ENCODE peak calls at places on chromosomes 6 and 20, in six cellular contexts. Z, Y, J, D, V and E are unnamed samples.

GRCh38 chr6:105990151-105990550 is 96.0 kb upstream of the PRDM1 start:
- DNase-seq in Z (peak; percentile 69), Y (no peak), J (no peak), D (no peak), V (no peak), E (no peak)

GRCh38 chr20:62860924-62861691 is 514 bp downstream of the TCFL5 start:
- DNase-seq in Z (peak; percentile 38), Y (no peak), J (peak; percentile 14), D (peak; percentile 60), V (no peak), E (no peak)

GRCh38 chr20:48733296-48733790 is 94.5 kb downstream of the PREX1 start:
- DNase-seq in Z (no peak), Y (no peak), J (peak; percentile 66), D (no peak), V (no peak), E (no peak)

GRCh38 chr20:63378115-63378429 is 16.9 kb upstream of the CHRNA4 start:
- DNase-seq in Z (no peak), Y (no peak), J (no peak), D (no peak), V (no peak), E (no peak)

GRCh38 chr20:45436732-45437485 is 21.0 kb downstream of the PIGT start:
- DNase-seq in Z (peak; percentile 77), Y (peak; percentile 94), J (peak; percentile 86), D (peak; percentile 94), V (peak; percentile 73), E (peak; percentile 84)

GRCh38 chr20:32582659-32583580 is 2.2 kb downstream of the NOL4L start:
- DNase-seq in Z (no peak), Y (no peak), J (no peak), D (peak; percentile 64), V (no peak), E (no peak)

GRCh38 chr20:59422911-59423520 is 122.6 kb downstream of the EDN3 start:
- DNase-seq in Z (no peak), Y (no peak), J (no peak), D (no peak), V (no peak), E (no peak)

GRCh38 chr20:43667341-43668132 is 623 bp downstream of the MYBL2 start:
- DNase-seq in Z (no peak), Y (no peak), J (no peak), D (peak; percentile 34), V (no peak), E (no peak)

GRCh38 chr20:63718996-63719395 is 11.2 kb downstream of the ZGPAT start:
- DNase-seq in Z (no peak), Y (no peak), J (no peak), D (no peak), V (no peak), E (no peak)

GRCh38 chr6:142845143-142845571 is 99.8 kb downstream of the HIVEP2 start:
- DNase-seq in Z (peak; percentile 48), Y (no peak), J (no peak), D (no peak), V (no peak), E (no peak)

GRCh38 chr6:33742837-33743236 is 3.9 kb downstream of the IP6K3 start:
- DNase-seq in Z (no peak), Y (peak; percentile 40), J (no peak), D (no peak), V (no peak), E (no peak)

GRCh38 chr6:17501982-17502704 is 98.0 kb upstream of the FAM8A1 start:
- DNase-seq in Z (no peak), Y (no peak), J (no peak), D (no peak), V (no peak), E (no peak)

GRCh38 chr6:167761794-167762258 is 64.9 kb upstream of the AFDN start:
- DNase-seq in Z (no peak), Y (no peak), J (no peak), D (no peak), V (no peak), E (no peak)

GRCh38 chr6:27375613-27376079 is 12.9 kb upstream of the ZNF391 start:
- DNase-seq in Z (peak; percentile 9), Y (no peak), J (peak; percentile 20), D (no peak), V (no peak), E (peak; percentile 8)

GRCh38 chr6:98324406-98324930 is 509.9 kb upstream of the POU3F2 start:
- DNase-seq in Z (peak; percentile 5), Y (no peak), J (peak; percentile 1), D (no peak), V (no peak), E (no peak)

GRCh38 chr6:18388942-18389341 is 1.8 kb downstream of the RNF144B start:
- DNase-seq in Z (peak; percentile 62), Y (no peak), J (peak; percentile 59), D (peak; percentile 71), V (peak; percentile 28), E (peak; percentile 68)

GRCh38 chr6:69022991-69023390 is 387.9 kb downstream of the ADGRB3 start:
- DNase-seq in Z (peak; percentile 1), Y (no peak), J (no peak), D (no peak), V (peak; percentile 63), E (peak; percentile 68)

GRCh38 chr6:21046276-21046675 is 512.0 kb downstream of the CDKAL1 start:
- DNase-seq in Z (no peak), Y (no peak), J (no peak), D (no peak), V (no peak), E (no peak)

GRCh38 chr20:38680492-38681118 is 43.7 kb upstream of the SLC32A1 start:
- DNase-seq in Z (peak; percentile 55), Y (no peak), J (peak; percentile 39), D (peak; percentile 50), V (no peak), E (peak; percentile 33)

GRCh38 chr6:163565140-163565539 is 150.6 kb downstream of the QKI start:
- DNase-seq in Z (no peak), Y (no peak), J (no peak), D (no peak), V (no peak), E (peak; percentile 91)

GRCh38 chr6:26304213-26305096 is 60.5 kb upstream of the BTN3A2 start:
- DNase-seq in Z (peak; percentile 52), Y (peak; percentile 47), J (peak; percentile 92), D (peak; percentile 29), V (no peak), E (no peak)

GRCh38 chr6:157019115-157019628 is 242.0 kb downstream of the ARID1B start:
- DNase-seq in Z (no peak), Y (no peak), J (peak; percentile 54), D (no peak), V (no peak), E (no peak)